ENCODE peak calls at places on chromosome 17, in five cellular contexts. I, X, T, E and D are unnamed samples.

GRCh38 chr17:76826290-76827138 is 41.7 kb upstream of the MGAT5B start:
- DNase-seq in T (no peak), X (no peak), I (no peak), E (no peak), D (no peak)

GRCh38 chr17:80192268-80192667 is 22.4 kb downstream of the CARD14 start:
- DNase-seq in X (no peak), T (peak), I (peak), E (no peak), D (no peak)

GRCh38 chr17:70127221-70127873 is 42.0 kb upstream of the KCNJ2 start:
- DNase-seq in T (no peak), X (no peak), E (no peak), I (no peak), D (no peak)

GRCh38 chr17:38867179-38867994 is 2.5 kb upstream of the LASP1 start:
- DNase-seq in X (no peak), T (peak), I (peak), E (peak), D (no peak)

GRCh38 chr17:81436294-81436849 is 41.1 kb downstream of the BAHCC1 start:
- DNase-seq in E (no peak), I (peak), T (no peak), X (no peak), D (no peak)

GRCh38 chr17:17811381-17812210 is 25.2 kb downstream of the SREBF1 start:
- DNase-seq in I (peak), T (no peak), X (no peak), E (no peak), D (no peak)

GRCh38 chr17:40909351-40909750 is 24.3 kb upstream of the KRT20 start:
- DNase-seq in I (peak), X (peak), T (peak), E (peak), D (peak)

GRCh38 chr17:82227629-82228277 is 1.1 kb upstream of the SLC16A3 start:
- DNase-seq in E (no peak), X (no peak), T (no peak), I (no peak), D (no peak)

GRCh38 chr17:44779211-44780025 is 20.6 kb downstream of the ADAM11 start:
- DNase-seq in E (peak), I (peak), T (peak), X (peak), D (peak)

GRCh38 chr17:41521574-41522261 is 3.0 kb upstream of the KRT15 start:
- DNase-seq in E (no peak), T (no peak), I (peak), X (peak), D (peak)

GRCh38 chr17:51013322-51013721 is 107.3 kb downstream of the SPAG9 start:
- DNase-seq in X (no peak), I (no peak), E (no peak), T (no peak), D (no peak)

GRCh38 chr17:76272541-76273434 is 7.6 kb downstream of the UBALD2 start:
- DNase-seq in I (no peak), X (no peak), E (no peak), T (no peak), D (no peak)

GRCh38 chr17:4204190-4204589 is 59.6 kb downstream of the ANKFY1 start:
- DNase-seq in T (no peak), E (no peak), I (no peak), X (no peak), D (peak)

GRCh38 chr17:28343491-28343932 is 8.0 kb downstream of the TNFAIP1 start:
- DNase-seq in T (no peak), I (no peak), X (no peak), E (no peak), D (no peak)

GRCh38 chr17:58947411-58948208 is 159.1 kb downstream of the TRIM37 start:
- DNase-seq in X (no peak), I (no peak), E (no peak), T (no peak), D (no peak)
- H3K4me3 ChIP-seq in X (no peak), I (no peak), E (no peak), T (no peak), D (no peak)

GRCh38 chr17:53570731-53571130 is 252.0 kb upstream of the KIF2B start:
- DNase-seq in E (no peak), I (peak), X (no peak), T (no peak), D (no peak)

GRCh38 chr17:53571342-53571741 is 251.4 kb upstream of the KIF2B start:
- DNase-seq in I (peak), X (no peak), T (no peak), E (no peak), D (no peak)

DNA sequence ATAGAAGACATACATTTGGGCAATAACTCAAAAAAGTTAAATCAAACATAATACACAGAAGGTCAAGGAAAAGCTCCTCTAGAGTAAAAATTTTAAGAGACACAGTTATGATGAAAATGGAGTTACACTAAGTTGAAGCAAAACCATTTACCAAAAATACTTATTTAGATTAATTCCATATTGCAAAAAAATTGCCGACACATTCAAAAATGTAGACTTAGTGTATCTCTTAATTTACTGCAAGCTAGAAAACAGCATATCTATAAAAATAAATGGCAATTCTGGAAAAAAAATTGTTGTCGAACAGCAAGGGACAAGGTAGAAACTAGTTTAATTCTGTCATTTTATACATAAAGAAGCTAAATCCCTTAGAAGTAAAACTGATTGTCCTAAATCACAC is 248.7 kb upstream of the KIF2B start:
- DNase-seq in E (no peak), T (no peak), I (no peak), X (no peak), D (no peak)
- H3K4me3 ChIP-seq in E (no peak), T (no peak), I (no peak), X (no peak), D (no peak)

GRCh38 chr17:48647103-48647963 is 21.2 kb upstream of the HOXB9 start:
- DNase-seq in T (no peak), E (no peak), X (no peak), I (no peak), D (no peak)
- H3K4me3 ChIP-seq in T (peak), E (peak), X (peak), I (no peak), D (peak)

DNA sequence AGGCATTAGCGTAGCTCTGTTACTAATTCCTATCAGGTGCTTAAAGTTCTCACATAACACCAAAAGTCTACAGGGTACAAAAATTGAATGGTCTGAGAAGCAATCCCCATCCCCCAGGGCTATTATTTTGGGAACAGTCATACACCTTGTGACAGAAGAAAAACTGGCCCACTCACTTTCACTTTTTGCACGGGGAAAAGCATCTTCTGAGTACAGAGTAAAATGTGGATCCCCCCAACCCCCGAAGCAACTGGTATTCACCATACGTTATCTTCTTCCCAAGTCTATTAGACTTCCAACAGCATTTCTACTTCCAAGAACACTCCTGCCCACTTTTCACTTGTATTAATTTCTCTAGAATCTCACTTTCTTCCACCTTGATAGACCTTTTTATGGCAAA is 11.8 kb downstream of the GGA3 start:
- DNase-seq in E (no peak), X (no peak), T (no peak), I (no peak), D (no peak)
- H3K4me3 ChIP-seq in E (peak), X (no peak), T (peak), I (no peak), D (no peak)

GRCh38 chr17:46732754-46733398 is 85.6 kb downstream of the WNT3 start:
- DNase-seq in E (no peak), X (no peak), I (no peak), T (no peak), D (no peak)
- H3K4me3 ChIP-seq in E (no peak), X (no peak), I (no peak), T (no peak), D (no peak)

GRCh38 chr17:73642659-73643011 is 1.6 kb downstream of the SDK2 start:
- DNase-seq in E (no peak), I (no peak), T (no peak), X (no peak), D (no peak)

GRCh38 chr17:73644145-73645049 is at the start of gene SDK2:
- DNase-seq in E (no peak), T (no peak), I (peak), X (no peak), D (no peak)

GRCh38 chr17:73643012-73643845 is 1.0 kb downstream of the SDK2 start:
- DNase-seq in E (no peak), X (no peak), I (peak), T (no peak), D (no peak)

GRCh38 chr17:73645050-73645871 is 1.0 kb upstream of the SDK2 start:
- DNase-seq in E (no peak), T (no peak), X (no peak), I (peak), D (peak)

DNA sequence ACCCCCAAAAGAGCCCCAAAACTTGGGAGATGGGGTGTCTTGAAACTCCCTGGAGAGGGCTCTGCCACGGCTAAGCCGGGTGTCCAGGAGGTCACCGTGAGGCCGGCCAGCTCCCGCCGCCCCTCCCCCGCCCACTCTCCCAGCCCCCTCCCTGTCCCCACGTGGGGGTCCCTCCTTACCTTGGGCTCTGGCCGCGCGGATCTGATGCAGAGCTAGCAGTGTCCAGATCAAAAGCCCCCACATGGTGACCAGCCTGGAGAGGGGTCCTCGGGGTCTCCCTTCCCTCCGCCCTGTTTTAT is 450 bp downstream of the SDK2 start:
- DNase-seq in T (no peak), X (no peak), I (no peak), E (no peak), D (no peak)
- H3K4me3 ChIP-seq in T (peak), X (no peak), I (peak), E (peak), D (peak)

DNA sequence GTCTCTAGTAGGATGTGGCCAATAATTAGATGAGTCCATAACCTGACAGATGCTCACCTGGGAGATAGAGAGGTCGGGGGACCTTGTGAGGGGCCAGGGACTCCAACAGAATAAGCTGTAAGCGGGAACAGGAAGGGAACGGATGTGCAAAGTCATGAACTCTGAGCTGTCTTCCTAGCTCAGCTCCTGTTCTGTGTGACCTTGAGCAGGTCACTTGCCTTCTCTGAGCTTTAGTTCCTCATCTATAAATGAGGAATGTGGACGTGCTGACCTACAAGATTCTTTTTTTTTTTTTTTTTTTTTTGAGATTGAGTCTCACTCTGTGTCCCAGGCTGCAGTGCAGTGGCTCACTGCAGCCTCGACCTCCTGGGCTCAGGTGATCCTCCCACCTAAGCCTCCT is 58.9 kb downstream of the AKAP1 start:
- DNase-seq in I (no peak), E (no peak), T (no peak), X (no peak), D (no peak)
- H3K4me3 ChIP-seq in I (no peak), E (no peak), T (no peak), X (no peak), D (no peak)

DNA sequence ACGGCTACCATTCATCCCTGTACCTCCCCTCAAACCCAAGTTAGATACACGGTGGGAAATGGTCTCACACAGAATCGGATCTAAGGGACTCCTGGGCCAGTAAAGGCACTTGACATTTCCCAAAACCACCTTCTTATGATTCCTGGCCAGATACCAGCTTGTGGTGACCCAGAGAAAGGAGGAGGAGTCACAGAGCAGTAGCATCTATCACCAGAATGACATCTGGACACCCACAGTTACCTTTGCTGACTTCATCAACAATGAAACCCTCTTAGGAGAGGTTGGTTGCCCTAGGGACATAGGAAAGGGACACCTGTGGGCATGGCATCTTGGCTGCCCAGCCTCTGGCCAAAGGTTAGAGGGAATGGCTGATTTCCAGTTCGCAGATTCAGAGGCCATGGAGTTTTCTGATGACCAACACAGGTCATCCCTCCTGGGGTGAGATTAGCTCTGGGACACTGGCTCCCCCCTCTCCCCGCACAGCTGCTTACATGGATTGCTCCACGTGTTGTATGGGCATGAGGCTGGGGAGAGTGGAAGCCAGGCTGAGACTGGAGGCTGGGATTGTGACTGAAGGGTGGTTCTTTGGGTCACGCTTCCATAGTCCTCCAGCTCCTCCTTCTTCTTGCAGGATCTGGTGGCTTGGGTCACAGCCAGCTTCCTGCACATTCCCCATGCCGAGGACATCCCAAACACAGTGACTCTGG is 1.4 kb upstream of the AOC3 start:
- DNase-seq in X (no peak), I (peak), T (no peak), E (peak), D (no peak)
- H3K4me3 ChIP-seq in X (no peak), I (no peak), T (no peak), E (peak), D (no peak)

GRCh38 chr17:64638552-64639198 is 23.4 kb downstream of the SMURF2 start:
- DNase-seq in I (peak), X (no peak), E (no peak), T (no peak), D (no peak)

GRCh38 chr17:64635647-64636305 is 26.3 kb downstream of the SMURF2 start:
- DNase-seq in X (peak), E (no peak), T (no peak), I (peak), D (peak)

DNA sequence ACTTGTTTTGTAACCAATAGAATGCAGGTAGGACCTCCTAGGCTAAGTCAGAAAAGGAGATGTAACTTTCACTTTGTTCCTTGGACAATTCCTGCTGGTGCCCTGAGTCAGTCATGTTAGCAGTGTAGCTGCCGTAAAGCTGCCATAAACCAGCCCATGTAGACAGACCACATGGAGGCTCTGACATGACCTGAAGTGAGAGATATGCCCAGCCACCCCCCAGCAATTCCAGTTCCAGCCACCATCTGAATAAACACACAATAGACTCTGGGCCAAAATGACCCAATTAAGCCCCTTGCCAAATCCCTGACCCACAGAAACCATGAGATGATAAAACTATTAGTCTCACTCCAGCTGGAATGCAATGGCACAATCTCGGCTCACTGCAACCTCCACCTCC is 20.6 kb downstream of the SMURF2 start:
- DNase-seq in X (peak), E (no peak), T (no peak), I (peak), D (peak)
- H3K4me3 ChIP-seq in X (no peak), E (no peak), T (no peak), I (no peak), D (peak)

GRCh38 chr17:63631626-63632025 is 9.4 kb downstream of the MAP3K3 start:
- DNase-seq in I (no peak), X (no peak), T (no peak), E (no peak), D (no peak)
- H3K4me3 ChIP-seq in I (no peak), X (no peak), T (no peak), E (no peak), D (no peak)